ENCODE peak calls at places on chromosomes 7 and 10, in five cellular contexts. T is fibroblast of the aortic adventitia, P is lung, U is GM23248, N is breast epithelium. C is an unnamed sample.

GRCh38 chr7:27940341-27940740 is 200.4 kb downstream of the TAX1BP1 start:
- DNase-seq in T (no peak), U (no peak), N (no peak), P (no peak), C (no peak)

GRCh38 chr7:43119371-43120069 is 7.1 kb downstream of the HECW1 start:
- DNase-seq in U (peak), T (peak), N (no peak), P (no peak), C (peak)

GRCh38 chr7:76303057-76303828 is 770 bp downstream of the HSPB1 start:
- DNase-seq in P (peak), U (peak), T (peak), N (peak), C (peak)

GRCh38 chr7:17422966-17423365 is 124.5 kb downstream of the AHR start:
- DNase-seq in U (no peak), T (peak), P (no peak), N (no peak), C (no peak)

GRCh38 chr10:99658622-99659030 is 683 bp upstream of the ENTPD7 start:
- DNase-seq in P (peak), N (no peak), U (peak), T (peak), C (peak)

GRCh38 chr7:69889338-69890080 is 291.2 kb downstream of the AUTS2 start:
- DNase-seq in U (no peak), N (no peak), P (no peak), T (no peak), C (no peak)

GRCh38 chr7:147412782-147413186 is 1177.8 kb upstream of the C7orf33 start:
- DNase-seq in N (no peak), P (no peak), T (peak), U (peak), C (peak)

GRCh38 chr7:1994931-1995330 is 237.8 kb downstream of the MAD1L1 start:
- DNase-seq in N (no peak), T (no peak), U (no peak), P (no peak), C (no peak)

GRCh38 chr7:118753464-118753863 is 529.0 kb downstream of the ANKRD7 start:
- DNase-seq in U (no peak), N (no peak), T (no peak), P (no peak), C (no peak)

GRCh38 chr7:110804501-110804900 is 286.4 kb upstream of the LRRN3 start:
- DNase-seq in N (no peak), U (no peak), T (no peak), P (no peak), C (no peak)

GRCh38 chr10:71480662-71481061 is 83.9 kb downstream of the CDH23 start:
- DNase-seq in T (no peak), N (no peak), U (no peak), P (no peak), C (no peak)

GRCh38 chr7:134520130-134520529 is 7.2 kb upstream of the AKR1B10 start:
- DNase-seq in P (no peak), T (peak), N (no peak), U (peak), C (no peak)

GRCh38 chr7:158818325-158819213 is 10.7 kb downstream of the ESYT2 start:
- DNase-seq in P (peak), T (peak), N (peak), U (peak), C (peak)

GRCh38 chr10:35236739-35237138 is 99.6 kb upstream of the CCNY start:
- DNase-seq in U (no peak), N (no peak), P (no peak), T (peak), C (peak)

GRCh38 chr7:4882169-4882741 is 1.3 kb downstream of the RADIL start:
- DNase-seq in P (peak), N (peak), U (peak), T (peak), C (peak)

GRCh38 chr10:92079003-92079402 is 155.4 kb downstream of the BTAF1 start:
- DNase-seq in N (no peak), U (no peak), P (no peak), T (no peak), C (no peak)

GRCh38 chr10:70751356-70751755 is 33.8 kb downstream of the TBATA start:
- DNase-seq in P (no peak), T (no peak), U (no peak), N (no peak), C (no peak)

GRCh38 chr7:3107889-3108570 is 64.4 kb upstream of the CARD11 start:
- DNase-seq in U (no peak), T (no peak), P (no peak), N (peak), C (no peak)

GRCh38 chr10:129704786-129705525 is 237.9 kb downstream of the MGMT start:
- DNase-seq in U (peak), T (no peak), P (no peak), N (no peak), C (no peak)

GRCh38 chr7:32070051-32070405 is 179 bp downstream of the PDE1C start:
- DNase-seq in T (no peak), U (peak), P (no peak), N (no peak), C (no peak)
- H3K4me3 ChIP-seq in T (peak), U (peak), P (peak), N (peak), C (peak)

GRCh38 chr10:11697718-11698527 is 44.3 kb upstream of the ECHDC3 start:
- DNase-seq in P (no peak), T (no peak), U (no peak), N (no peak), C (no peak)

GRCh38 chr10:11700539-11700938 is 41.6 kb upstream of the ECHDC3 start:
- DNase-seq in N (no peak), P (no peak), U (no peak), T (no peak), C (no peak)

GRCh38 chr10:11701451-11702095 is 40.6 kb upstream of the ECHDC3 start:
- DNase-seq in N (no peak), P (no peak), T (no peak), U (no peak), C (no peak)

GRCh38 chr10:11699546-11700097 is 42.6 kb upstream of the ECHDC3 start:
- DNase-seq in N (no peak), U (no peak), T (no peak), P (no peak), C (no peak)

GRCh38 chr10:11698691-11699545 is 43.3 kb upstream of the ECHDC3 start:
- DNase-seq in N (no peak), T (no peak), P (no peak), U (no peak), C (no peak)
- H3K4me3 ChIP-seq in N (no peak), T (no peak), P (no peak), U (no peak), C (no peak)

GRCh38 chr10:101120520-101120883 is 10.6 kb upstream of the TLX1 start:
- DNase-seq in N (no peak), P (no peak), U (no peak), T (no peak), C (no peak)
- H3K4me3 ChIP-seq in N (peak), P (no peak), U (peak), T (no peak), C (no peak)

GRCh38 chr7:151013356-151013727 is 11.0 kb downstream of the ATG9B start:
- DNase-seq in U (no peak), P (no peak), N (no peak), T (no peak), C (no peak)

GRCh38 chr7:151013728-151014497 is 10.4 kb downstream of the ATG9B start:
- DNase-seq in N (peak), T (no peak), P (no peak), U (peak), C (peak)

GRCh38 chr7:151012031-151012692 is 12.1 kb downstream of the ATG9B start:
- DNase-seq in P (no peak), N (no peak), T (no peak), U (no peak), C (no peak)

GRCh38 chr7:151011097-151011409 is 13.2 kb downstream of the ATG9B start:
- DNase-seq in N (no peak), P (no peak), U (no peak), T (no peak), C (no peak)

DNA sequence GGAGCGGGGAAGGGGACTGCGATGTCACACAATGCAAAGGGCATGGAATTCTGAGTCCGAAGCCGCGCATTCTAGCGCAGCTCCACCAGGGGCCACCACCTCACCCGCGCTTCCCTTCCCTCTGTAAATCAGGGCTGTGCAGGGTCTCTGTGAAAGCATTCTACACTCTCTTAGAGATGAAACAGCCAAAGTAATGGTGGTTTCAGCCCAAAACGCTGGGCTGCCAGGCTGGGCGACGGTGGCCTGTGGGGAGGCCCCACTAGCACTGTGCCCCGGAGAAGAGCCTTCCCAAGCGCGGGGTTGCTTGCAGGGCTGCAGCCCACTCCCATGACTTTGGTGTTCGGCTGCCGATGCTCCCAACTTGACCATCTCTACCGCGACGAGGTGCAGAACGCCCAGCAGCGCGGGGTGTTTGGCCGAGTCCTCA is 11.4 kb downstream of the ATG9B start:
- DNase-seq in N (no peak), P (no peak), T (no peak), U (peak), C (peak)
- H3K4me3 ChIP-seq in N (peak), P (no peak), T (no peak), U (peak), C (no peak)

GRCh38 chr10:22715290-22715625 is 880 bp upstream of the PIP4K2A start:
- DNase-seq in P (no peak), N (no peak), T (no peak), U (no peak), C (no peak)
- H3K4me3 ChIP-seq in P (no peak), N (peak), T (no peak), U (no peak), C (no peak)

GRCh38 chr10:86958831-86959736 is 685 bp downstream of the SNCG start:
- DNase-seq in N (peak), P (no peak), U (peak), T (peak), C (peak)
- H3K4me3 ChIP-seq in N (peak), P (no peak), U (no peak), T (no peak), C (no peak)